ENCODE peak calls at places on chromosomes 3 and 15, in four cellular contexts. M is stomach, P is A549, B is pancreas. R is an unnamed sample.

GRCh38 chr3:47265725-47266480 is 16.7 kb downstream of the KIF9 start:
- DNase-seq in P (no peak), M (no peak), B (no peak), R (no peak)

GRCh38 chr15:36332301-36332700 is 247.1 kb upstream of the CDIN1 start:
- DNase-seq in P (no peak), B (no peak), M (no peak), R (peak; percentile 45)

GRCh38 chr3:48215466-48215865 is 7.8 kb upstream of the CAMP start:
- DNase-seq in M (peak; percentile 33), P (no peak), B (no peak), R (no peak)

GRCh38 chr3:188812198-188812597 is 359.6 kb upstream of the TPRG1 start:
- DNase-seq in B (no peak), P (no peak), M (no peak), R (no peak)

GRCh38 chr3:2968475-2968874 is 141.7 kb downstream of the IL5RA start:
- DNase-seq in B (no peak), P (no peak), M (no peak), R (no peak)

GRCh38 chr15:29612701-29613100 is 209.6 kb downstream of the TJP1 start:
- DNase-seq in P (no peak), M (no peak), B (no peak), R (no peak)

GRCh38 chr3:17235311-17235710 is 350.6 kb downstream of the PLCL2 start:
- DNase-seq in B (no peak), M (no peak), P (no peak), R (no peak)

GRCh38 chr15:90750186-90750585 is 33.0 kb downstream of the BLM start:
- DNase-seq in P (no peak), M (no peak), B (no peak), R (no peak)

GRCh38 chr3:4531478-4532025 is 38.4 kb downstream of the ITPR1 start:
- DNase-seq in P (no peak), M (no peak), B (no peak), R (no peak)

GRCh38 chr3:137770821-137771399 is 6.8 kb downstream of the SOX14 start:
- DNase-seq in B (peak; percentile 70), M (no peak), P (no peak), R (no peak)

GRCh38 chr3:36305929-36306520 is 74.3 kb upstream of the STAC start:
- DNase-seq in B (no peak), M (no peak), P (no peak), R (no peak)

GRCh38 chr3:178257491-178257890 is 278.7 kb upstream of the KCNMB2 start:
- DNase-seq in P (no peak), M (no peak), B (no peak), R (no peak)

GRCh38 chr3:181623924-181624694 is 87.6 kb upstream of the SOX2 start:
- DNase-seq in B (no peak), P (peak; percentile 9), M (no peak), R (no peak)

GRCh38 chr3:10180738-10181295 is 16.1 kb downstream of the IRAK2 start:
- DNase-seq in P (no peak), B (no peak), M (no peak), R (no peak)

GRCh38 chr3:10780922-10781321 is 35.1 kb upstream of the SLC6A11 start:
- DNase-seq in P (no peak), B (no peak), M (no peak), R (no peak)

GRCh38 chr15:36432162-36432561 is 147.3 kb upstream of the CDIN1 start:
- DNase-seq in B (no peak), P (no peak), M (no peak), R (peak; percentile 51)

GRCh38 chr15:47787875-47788274 is 70.6 kb downstream of the SEMA6D start:
- DNase-seq in M (no peak), P (no peak), B (no peak), R (no peak)

GRCh38 chr3:126104742-126105605 is 21.1 kb upstream of the SLC41A3 start:
- DNase-seq in P (no peak), B (peak; percentile 57), M (no peak), R (no peak)

GRCh38 chr3:46215810-46216414 is 7.8 kb upstream of the CCR1 start:
- DNase-seq in M (no peak), B (no peak), P (peak; percentile 6), R (no peak)

GRCh38 chr15:82936966-82937647 is 15.4 kb downstream of the HOMER2 start:
- DNase-seq in M (no peak), B (no peak), P (peak; percentile 72), R (no peak)

GRCh38 chr15:37134699-37135131 is 34.4 kb upstream of the MEIS2 start:
- DNase-seq in B (no peak), P (peak; percentile 48), M (no peak), R (no peak)

GRCh38 chr3:13401149-13401548 is 19.0 kb downstream of the NUP210 start:
- DNase-seq in P (no peak), M (no peak), B (no peak), R (no peak)

GRCh38 chr15:85837881-85838280 is 43.2 kb upstream of the KLHL25 start:
- DNase-seq in M (peak; percentile 51), B (no peak), P (no peak), R (no peak)

GRCh38 chr3:1017879-1018278 is 74.9 kb upstream of the CNTN6 start:
- DNase-seq in P (no peak), M (no peak), B (no peak), R (no peak)
- TF ChIP-seq CTCF in P (no peak), M (no peak), B (no peak), R (no peak)

GRCh38 chr3:124201786-124202185 is 209.9 kb upstream of the ROPN1 start:
- DNase-seq in M (no peak), P (no peak), B (no peak), R (no peak)

GRCh38 chr3:124206225-124206624 is 214.3 kb upstream of the ROPN1 start:
- DNase-seq in B (no peak), P (no peak), M (no peak), R (no peak)

GRCh38 chr3:124202754-124203153 is 210.8 kb upstream of the ROPN1 start:
- DNase-seq in P (no peak), M (no peak), B (no peak), R (no peak)

GRCh38 chr3:124200336-124200901 is 208.5 kb upstream of the ROPN1 start:
- DNase-seq in P (no peak), B (no peak), M (no peak), R (no peak)

GRCh38 chr3:124203292-124203691 is 211.4 kb upstream of the ROPN1 start:
- DNase-seq in B (no peak), P (no peak), M (no peak), R (no peak)
- H3K4me3 ChIP-seq in B (no peak overlapping the region), P (no peak overlapping the region), M (no peak overlapping the region), R (no peak overlapping the region)

GRCh38 chr3:123648696-123649405 is 64.0 kb upstream of the HACD2 start:
- DNase-seq in M (no peak), P (no peak), B (no peak), R (no peak)

GRCh38 chr3:123651449-123652345 is 66.8 kb upstream of the HACD2 start:
- DNase-seq in B (no peak), M (no peak), P (no peak), R (no peak)

GRCh38 chr3:123655400-123655799 is 70.5 kb upstream of the HACD2 start:
- DNase-seq in P (no peak), B (no peak), M (no peak), R (no peak)

GRCh38 chr3:123650101-123650500 is 65.2 kb upstream of the HACD2 start:
- DNase-seq in B (no peak), P (no peak), M (no peak), R (no peak)

GRCh38 chr3:123652346-123652984 is 67.6 kb upstream of the HACD2 start:
- DNase-seq in B (peak; percentile 90), P (peak; percentile 58), M (peak; percentile 77), R (no peak)
- TF ChIP-seq CTCF in B (peak; percentile 84), P (peak; percentile 94), M (peak; percentile 80), R (peak; percentile 94)

GRCh38 chr3:113147608-113148306 is 63.6 kb upstream of the BOC start:
- DNase-seq in B (no peak), P (no peak), M (no peak), R (no peak)

GRCh38 chr3:113150253-113150652 is 61.1 kb upstream of the BOC start:
- DNase-seq in B (no peak), P (no peak), M (no peak), R (no peak)

GRCh38 chr3:113151475-113152031 is 59.8 kb upstream of the BOC start:
- DNase-seq in M (no peak), P (no peak), B (no peak), R (no peak)

GRCh38 chr3:113148307-113148703 is 63.1 kb upstream of the BOC start:
- DNase-seq in P (no peak), M (no peak), B (no peak), R (no peak)

GRCh38 chr3:113148814-113149213 is 62.5 kb upstream of the BOC start:
- DNase-seq in P (no peak), B (no peak), M (no peak), R (no peak)
- H3K4me3 ChIP-seq in P (no peak overlapping the region), B (no peak overlapping the region), M (no peak overlapping the region), R (no peak overlapping the region)

GRCh38 chr15:66401130-66402021 is 14.7 kb downstream of the MAP2K1 start:
- DNase-seq in M (no peak), B (no peak), P (peak; percentile 45), R (no peak)
- TF ChIP-seq CTCF in M (no peak), B (no peak), P (no peak), R (no peak)